ENCODE peak calls at places on chromosomes 13 and 19, in eight cellular contexts. O is foreskin fibroblast, X is Calu3, U is NCI-H1436 treated with DMSO at 0.1 percent for 48 hours, G is GM04504, R is AG09319, B is GOT3, T is fibroblast of mammary gland. N is an unnamed sample.

GRCh38 chr13:29474991-29475390 is 120.5 kb downstream of the SLC7A1 start:
- DNase-seq in B (no peak), T (peak; percentile 88), R (no peak), O (peak; percentile 64), U (no peak), X (no peak), G (no peak), N (no peak)

GRCh38 chr13:82800391-82800790 is 1081.9 kb downstream of the SLITRK1 start:
- DNase-seq in U (no peak), O (peak; percentile 42), T (peak; percentile 6), B (no peak), X (no peak), R (no peak), G (no peak), N (no peak)

GRCh38 chr19:17289489-17289888 is 7.8 kb downstream of the ANKLE1 start:
- DNase-seq in R (peak; percentile 62), T (peak; percentile 93), X (no peak), U (no peak), O (peak; percentile 94), B (peak; percentile 38), G (peak; percentile 55), N (no peak)

GRCh38 chr19:38036707-38037106 is 129.7 kb downstream of the SIPA1L3 start:
- DNase-seq in T (no peak), O (no peak), G (no peak), U (no peak), R (no peak), X (no peak), B (no peak), N (no peak)

GRCh38 chr19:44003461-44004134 is 841 bp downstream of the ZNF230 start:
- DNase-seq in X (peak; percentile 20), R (no peak), T (peak; percentile 14), U (no peak), B (no peak), O (peak; percentile 61), G (no peak), N (no peak)

GRCh38 chr13:20939662-20940061 is 37.1 kb upstream of the XPO4 start:
- DNase-seq in T (no peak), U (no peak), O (no peak), R (no peak), G (no peak), B (no peak), X (no peak), N (no peak)

GRCh38 chr19:1259206-1259872 is 9.8 kb upstream of the CIRBP start:
- DNase-seq in G (no peak), X (peak; percentile 69), R (no peak), U (no peak), B (no peak), T (peak; percentile 68), O (peak; percentile 84), N (no peak)

GRCh38 chr19:17475541-17476115 is 5.3 kb downstream of the SLC27A1 start:
- DNase-seq in G (peak; percentile 24), O (peak; percentile 72), B (no peak), R (no peak), X (peak; percentile 90), U (no peak), T (peak; percentile 20), N (no peak)

GRCh38 chr13:91361755-91362271 is 14.3 kb downstream of the MIR17HG start:
- DNase-seq in O (no peak), R (no peak), G (no peak), X (no peak), T (no peak), U (no peak), B (no peak), N (no peak)

GRCh38 chr13:92390217-92390616 is 836.4 kb upstream of the GPC6 start:
- DNase-seq in O (no peak), R (no peak), X (no peak), U (no peak), B (no peak), T (no peak), G (no peak), N (peak; percentile 47)

GRCh38 chr13:39773833-39774232 is 118.4 kb downstream of the COG6 start:
- DNase-seq in O (peak; percentile 84), G (no peak), T (peak; percentile 82), B (no peak), X (no peak), U (no peak), R (no peak), N (no peak)

GRCh38 chr13:105817011-105817410 is 718.5 kb downstream of the EFNB2 start:
- DNase-seq in O (no peak), G (no peak), R (no peak), U (no peak), T (no peak), X (no peak), B (no peak), N (no peak)

GRCh38 chr19:814108-815078 is 7.4 kb downstream of the PLPPR3 start:
- DNase-seq in O (no peak), T (no peak), G (no peak), U (no peak), X (no peak), B (no peak), R (no peak), N (no peak)

GRCh38 chr13:32894589-32895001 is 121.6 kb upstream of the KL start:
- DNase-seq in R (peak; percentile 41), X (no peak), G (no peak), T (peak; percentile 85), O (peak; percentile 56), B (no peak), U (no peak), N (no peak)

GRCh38 chr13:101127741-101128353 is 288.5 kb downstream of the NALCN start:
- DNase-seq in U (no peak), B (no peak), O (peak; percentile 79), G (no peak), T (peak; percentile 61), X (no peak), R (peak; percentile 14), N (no peak)

GRCh38 chr13:97621631-97622030 is 187.7 kb downstream of the RAP2A start:
- DNase-seq in G (no peak), X (no peak), U (no peak), O (no peak), T (no peak), R (no peak), B (no peak), N (no peak)

GRCh38 chr19:4172861-4173473 is 9.4 kb downstream of the SIRT6 start:
- DNase-seq in G (no peak), R (no peak), B (no peak), X (peak; percentile 71), U (no peak), O (peak; percentile 74), T (no peak), N (no peak)

GRCh38 chr19:41869374-41869955 is 7.6 kb upstream of the CD79A start:
- DNase-seq in U (no peak), B (no peak), X (no peak), T (no peak), R (no peak), O (no peak), G (no peak), N (no peak)

GRCh38 chr13:51697181-51697580 is 106.8 kb downstream of the DHRS12 start:
- DNase-seq in R (no peak), X (no peak), T (peak; percentile 10), O (peak; percentile 63), B (no peak), U (no peak), G (no peak), N (no peak)

GRCh38 chr19:10861118-10861651 is 10.2 kb upstream of the CARM1 start:
- DNase-seq in U (no peak), G (no peak), O (peak; percentile 46), T (no peak), X (peak; percentile 29), R (no peak), B (no peak), N (no peak)

GRCh38 chr13:87322386-87322785 is 348.8 kb upstream of the SLITRK5 start:
- DNase-seq in O (no peak), X (no peak), T (no peak), U (no peak), R (no peak), G (no peak), B (no peak), N (no peak)

GRCh38 chr13:84917252-84917878 is 881.9 kb downstream of the SLITRK6 start:
- DNase-seq in X (no peak), T (peak; percentile 22), R (no peak), U (no peak), B (no peak), O (peak; percentile 13), G (peak; percentile 1), N (no peak)

GRCh38 chr13:40963927-40964326 is 55.2 kb downstream of the ELF1 start:
- DNase-seq in O (peak; percentile 41), U (no peak), B (no peak), G (no peak), R (no peak), T (peak; percentile 63), X (no peak), N (no peak)

GRCh38 chr13:97976551-97977375 is 23.3 kb downstream of the IPO5 start:
- DNase-seq in B (no peak), R (no peak), G (peak; percentile 72), O (peak; percentile 52), T (no peak), X (no peak), U (no peak), N (no peak)

GRCh38 chr19:27764186-27764804 is 1448.7 kb downstream of the UQCRFS1 start:
- DNase-seq in B (no peak), U (no peak), O (no peak), X (no peak), G (no peak), R (no peak), T (no peak), N (no peak)